ENCODE peak calls at places on chromosomes 4 and X, in seven cellular contexts. B, S, Q, T, X, F and P are unnamed samples.

GRCh38 chr4:15913631-15913970 is 24.9 kb downstream of the FGFBP1 start:
- DNase-seq in X (peak), B (peak), S (no peak), F (peak), T (peak), Q (peak), P (peak)

GRCh38 chr4:122746485-122746965 is 14.0 kb downstream of the BBS12 start:
- DNase-seq in B (peak), X (no peak), F (no peak), T (no peak), Q (no peak), S (no peak), P (no peak)

GRCh38 chrX:48021026-48021900 is 14.5 kb downstream of the SPACA5 start:
- DNase-seq in S (no peak), Q (peak), F (peak), T (peak), B (peak), X (peak), P (peak)

GRCh38 chrX:47611926-47612325 is 7.7 kb downstream of the SYN1 start:
- DNase-seq in X (no peak), S (no peak), B (no peak), Q (no peak), T (no peak), F (no peak), P (no peak)

GRCh38 chr4:109745830-109746229 is 16.0 kb upstream of the PLA2G12A start:
- DNase-seq in S (no peak), X (no peak), Q (no peak), B (no peak), T (no peak), F (no peak), P (no peak)

GRCh38 chrX:45843518-45843917 is 642.8 kb upstream of the DIPK2B start:
- DNase-seq in S (no peak), X (no peak), T (peak), F (no peak), B (no peak), Q (no peak), P (no peak)

GRCh38 chr4:8641931-8642650 is 49.5 kb downstream of the CPZ start:
- DNase-seq in Q (no peak), B (no peak), T (no peak), F (no peak), X (no peak), S (no peak), P (no peak)

GRCh38 chr4:1208970-1209704 is 36.8 kb upstream of the SPON2 start:
- DNase-seq in T (no peak), B (peak), F (peak), X (peak), Q (peak), S (no peak), P (no peak)

GRCh38 chr4:39472396-39472795 is 13.5 kb downstream of the LIAS start:
- DNase-seq in X (no peak), Q (no peak), B (no peak), T (no peak), S (no peak), F (no peak), P (no peak)

GRCh38 chrX:56343231-56343630 is 111.1 kb downstream of the KLF8 start:
- DNase-seq in Q (no peak), F (no peak), B (no peak), S (no peak), X (no peak), T (no peak), P (no peak)

GRCh38 chr4:38684271-38684670 is 20.3 kb downstream of the KLF3 start:
- DNase-seq in X (no peak), F (no peak), S (no peak), Q (no peak), B (no peak), T (no peak), P (no peak)

GRCh38 chrX:32749075-32749474 is 462.3 kb downstream of the DMD start:
- DNase-seq in Q (no peak), T (no peak), S (no peak), X (no peak), F (no peak), B (no peak), P (no peak)

GRCh38 chr4:20203508-20203907 is 48.2 kb upstream of the SLIT2 start:
- DNase-seq in S (no peak), T (peak), Q (peak), B (peak), X (peak), F (peak), P (no peak)

GRCh38 chrX:19544693-19545305 is 29.5 kb upstream of the MAP3K15 start:
- DNase-seq in X (peak), S (no peak), Q (peak), T (peak), F (peak), B (peak), P (peak)

GRCh38 chrX:13688384-13688771 is 550 bp upstream of the RAB9A start:
- DNase-seq in F (no peak), B (no peak), S (no peak), T (peak), Q (no peak), X (no peak), P (no peak)
- H3K4me2 ChIP-seq in F (peak), B (no peak), S (peak), T (peak), Q (peak), X (peak), P (peak)

GRCh38 chrX:130552444-130553073 is 150.8 kb downstream of the RBMX2 start:
- DNase-seq in F (no peak), Q (no peak), S (no peak), T (no peak), B (no peak), X (no peak), P (no peak)
- H3K4me2 ChIP-seq in F (no peak), Q (no peak), S (no peak), T (no peak), B (no peak), X (no peak), P (no peak)

DNA sequence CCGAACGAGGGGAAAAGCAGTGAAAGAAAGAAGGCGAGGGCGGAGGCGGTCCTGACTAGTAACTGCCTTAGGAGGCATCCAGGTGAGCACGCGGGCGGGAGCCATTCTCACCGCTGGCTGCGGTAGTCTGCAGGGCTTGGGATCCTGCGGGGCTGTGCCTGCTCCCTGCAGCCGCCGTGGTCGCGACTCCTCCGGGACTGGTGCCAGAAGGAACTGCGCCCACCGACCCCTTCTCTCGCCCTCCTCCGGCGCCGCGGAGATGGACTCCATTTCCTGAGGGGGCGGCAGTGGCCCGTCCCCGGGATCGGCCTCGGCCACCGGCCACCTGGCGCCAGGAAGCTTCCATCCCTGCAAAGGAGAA is 545 bp downstream of the NFXL1 start:
- DNase-seq in X (no peak), F (peak), T (peak), Q (no peak), S (no peak), B (peak), P (peak)
- H3K4me2 ChIP-seq in X (peak), F (peak), T (peak), Q (peak), S (peak), B (peak), P (peak)

GRCh38 chr4:74450298-74450683 is 5.4 kb downstream of the AREG start:
- DNase-seq in B (no peak), X (no peak), T (no peak), S (no peak), Q (no peak), F (no peak), P (no peak)

GRCh38 chr4:74446896-74447295 is 2.0 kb downstream of the AREG start:
- DNase-seq in X (no peak), F (no peak), S (no peak), T (no peak), B (no peak), Q (no peak), P (no peak)

GRCh38 chr4:74449571-74450297 is 4.8 kb downstream of the AREG start:
- DNase-seq in T (peak), B (no peak), F (peak), Q (peak), S (no peak), X (peak), P (no peak)

GRCh38 chr4:74446193-74446868 is 1.4 kb downstream of the AREG start:
- DNase-seq in S (no peak), T (peak), B (no peak), Q (no peak), F (peak), X (peak), P (no peak)

GRCh38 chr4:74447636-74448233 is 2.8 kb downstream of the AREG start:
- DNase-seq in T (no peak), S (no peak), Q (no peak), B (no peak), F (no peak), X (no peak), P (no peak)
- H3K4me2 ChIP-seq in T (peak), S (no peak), Q (peak), B (no peak), F (no peak), X (no peak), P (peak)

GRCh38 chrX:153690466-153690865 is 2.7 kb downstream of the SLC6A8 start:
- DNase-seq in B (no peak), F (no peak), Q (no peak), S (no peak), T (no peak), X (no peak), P (no peak)
- H3K4me2 ChIP-seq in B (no peak), F (no peak), Q (no peak), S (peak), T (peak), X (peak), P (peak)

GRCh38 chrX:11109968-11110367 is 1.2 kb upstream of the HCCS start:
- DNase-seq in F (no peak), Q (no peak), S (no peak), X (no peak), B (no peak), T (no peak), P (no peak)

GRCh38 chrX:11111947-11112346 is 815 bp downstream of the HCCS start:
- DNase-seq in T (no peak), X (no peak), S (no peak), Q (no peak), B (no peak), F (no peak), P (no peak)

GRCh38 chrX:11117751-11118150 is 6.6 kb downstream of the HCCS start:
- DNase-seq in X (peak), T (no peak), F (peak), B (no peak), S (no peak), Q (no peak), P (no peak)

GRCh38 chrX:11111038-11111851 is at the start of gene HCCS:
- DNase-seq in Q (peak), F (peak), S (peak), X (peak), T (peak), B (peak), P (peak)

DNA sequence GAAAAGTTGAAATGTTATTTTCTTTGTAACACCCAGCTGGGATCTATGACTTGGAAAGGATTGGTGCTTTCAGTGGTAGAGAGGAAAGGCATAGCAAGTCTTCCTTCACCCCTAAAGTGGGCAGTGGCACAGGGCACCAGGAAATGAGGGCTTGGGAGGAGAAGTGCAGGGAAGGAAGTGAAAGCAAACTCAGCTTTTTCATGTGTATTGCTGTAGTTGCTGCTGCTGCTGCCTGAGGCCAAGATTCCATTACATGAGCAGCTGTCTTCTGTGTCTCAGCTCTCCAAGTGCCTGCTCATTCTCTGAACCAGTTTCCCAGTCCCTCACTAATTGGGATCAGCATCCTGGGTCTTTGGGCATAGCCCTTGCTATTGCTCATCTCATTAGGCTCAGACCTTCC is 2.6 kb downstream of the HCCS start:
- DNase-seq in S (no peak), X (no peak), Q (peak), B (peak), T (no peak), F (peak), P (no peak)
- H3K4me2 ChIP-seq in S (no peak), X (peak), Q (peak), B (no peak), T (peak), F (no peak), P (no peak)